ENCODE peak calls at places on chromosomes 12 and 14, in ten cellular contexts. One of them, this sample, is unnamed.

GRCh38 chr12:103495158-103495782 is 498 bp downstream of the C12orf42 start:
- DNase-seq in astrocyte of the spinal cord: no peak
- DNase-seq in stimulated activated CD4-positive, alpha-beta T cell treated with anti-CD3 and anti-CD28 coated beads, Interleukin-2, amount 100 ng/mL, for 48 hours: no peak
- DNase-seq in fibroblast of pulmonary artery: no peak
- DNase-seq in WERI-Rb-1: peak; percentile 85
- DNase-seq in activated T-cell treated with anti-CD3 and anti-CD28 coated beads for 1 hour: peak; percentile 62
- DNase-seq in A549: peak; percentile 36
- DNase-seq in activated effector memory CD4-positive, alpha-beta T cell treated with Interleukin-2 at 50 U/mL for 16 hours: peak; percentile 22
- DNase-seq in NB4: no peak
- DNase-seq in H4: no peak
- DNase-seq in this sample: peak; percentile 75

GRCh38 chr12:65306603-65307501 is 28.4 kb downstream of the MSRB3 start:
- DNase-seq in astrocyte of the spinal cord: peak; percentile 69
- DNase-seq in NB4: peak; percentile 69
- DNase-seq in A549: peak; percentile 25
- DNase-seq in activated T-cell treated with anti-CD3 and anti-CD28 coated beads for 1 hour: no peak
- DNase-seq in stimulated activated CD4-positive, alpha-beta T cell treated with anti-CD3 and anti-CD28 coated beads, Interleukin-2, amount 100 ng/mL, for 48 hours: no peak
- DNase-seq in activated effector memory CD4-positive, alpha-beta T cell treated with Interleukin-2 at 50 U/mL for 16 hours: no peak
- DNase-seq in fibroblast of pulmonary artery: peak; percentile 88
- DNase-seq in WERI-Rb-1: peak; percentile 25
- DNase-seq in H4: peak; percentile 86
- DNase-seq in this sample: peak; percentile 55

GRCh38 chr12:15545329-15545728 is 223.0 kb downstream of the PTPRO start:
- DNase-seq in H4: no peak
- DNase-seq in activated T-cell treated with anti-CD3 and anti-CD28 coated beads for 1 hour: no peak
- DNase-seq in NB4: peak; percentile 33
- DNase-seq in astrocyte of the spinal cord: no peak
- DNase-seq in activated effector memory CD4-positive, alpha-beta T cell treated with Interleukin-2 at 50 U/mL for 16 hours: no peak
- DNase-seq in fibroblast of pulmonary artery: no peak
- DNase-seq in stimulated activated CD4-positive, alpha-beta T cell treated with anti-CD3 and anti-CD28 coated beads, Interleukin-2, amount 100 ng/mL, for 48 hours: no peak
- DNase-seq in WERI-Rb-1: no peak
- DNase-seq in A549: no peak
- DNase-seq in this sample: no peak

GRCh38 chr14:73755434-73756014 is 41.3 kb upstream of the PNMA1 start:
- DNase-seq in stimulated activated CD4-positive, alpha-beta T cell treated with anti-CD3 and anti-CD28 coated beads, Interleukin-2, amount 100 ng/mL, for 48 hours: no peak
- DNase-seq in astrocyte of the spinal cord: no peak
- DNase-seq in WERI-Rb-1: no peak
- DNase-seq in activated T-cell treated with anti-CD3 and anti-CD28 coated beads for 1 hour: no peak
- DNase-seq in fibroblast of pulmonary artery: no peak
- DNase-seq in A549: no peak
- DNase-seq in activated effector memory CD4-positive, alpha-beta T cell treated with Interleukin-2 at 50 U/mL for 16 hours: no peak
- DNase-seq in H4: no peak
- DNase-seq in NB4: no peak
- DNase-seq in this sample: no peak

GRCh38 chr14:34449819-34450541 is 12.1 kb downstream of the SPTSSA start:
- DNase-seq in NB4: no peak
- DNase-seq in A549: no peak
- DNase-seq in H4: no peak
- DNase-seq in fibroblast of pulmonary artery: no peak
- DNase-seq in activated T-cell treated with anti-CD3 and anti-CD28 coated beads for 1 hour: no peak
- DNase-seq in astrocyte of the spinal cord: no peak
- DNase-seq in WERI-Rb-1: no peak
- DNase-seq in stimulated activated CD4-positive, alpha-beta T cell treated with anti-CD3 and anti-CD28 coated beads, Interleukin-2, amount 100 ng/mL, for 48 hours: no peak
- DNase-seq in activated effector memory CD4-positive, alpha-beta T cell treated with Interleukin-2 at 50 U/mL for 16 hours: no peak
- DNase-seq in this sample: no peak

GRCh38 chr14:83733670-83734069 is 1796.3 kb upstream of the FLRT2 start:
- DNase-seq in stimulated activated CD4-positive, alpha-beta T cell treated with anti-CD3 and anti-CD28 coated beads, Interleukin-2, amount 100 ng/mL, for 48 hours: no peak
- DNase-seq in astrocyte of the spinal cord: no peak
- DNase-seq in fibroblast of pulmonary artery: no peak
- DNase-seq in A549: no peak
- DNase-seq in NB4: no peak
- DNase-seq in H4: no peak
- DNase-seq in activated T-cell treated with anti-CD3 and anti-CD28 coated beads for 1 hour: no peak
- DNase-seq in activated effector memory CD4-positive, alpha-beta T cell treated with Interleukin-2 at 50 U/mL for 16 hours: no peak
- DNase-seq in WERI-Rb-1: no peak
- DNase-seq in this sample: peak; percentile 7

GRCh38 chr12:132478845-132479244 is 11.1 kb upstream of the FBRSL1 start:
- DNase-seq in fibroblast of pulmonary artery: no peak
- DNase-seq in activated effector memory CD4-positive, alpha-beta T cell treated with Interleukin-2 at 50 U/mL for 16 hours: no peak
- DNase-seq in WERI-Rb-1: no peak
- DNase-seq in stimulated activated CD4-positive, alpha-beta T cell treated with anti-CD3 and anti-CD28 coated beads, Interleukin-2, amount 100 ng/mL, for 48 hours: no peak
- DNase-seq in astrocyte of the spinal cord: no peak
- DNase-seq in activated T-cell treated with anti-CD3 and anti-CD28 coated beads for 1 hour: no peak
- DNase-seq in H4: no peak
- DNase-seq in A549: no peak
- DNase-seq in NB4: peak; percentile 56
- DNase-seq in this sample: no peak

GRCh38 chr14:96799489-96800056 is 2.4 kb downstream of the VRK1 start:
- DNase-seq in H4: no peak
- DNase-seq in fibroblast of pulmonary artery: no peak
- DNase-seq in activated T-cell treated with anti-CD3 and anti-CD28 coated beads for 1 hour: no peak
- DNase-seq in activated effector memory CD4-positive, alpha-beta T cell treated with Interleukin-2 at 50 U/mL for 16 hours: no peak
- DNase-seq in astrocyte of the spinal cord: no peak
- DNase-seq in A549: no peak
- DNase-seq in NB4: no peak
- DNase-seq in WERI-Rb-1: no peak
- DNase-seq in stimulated activated CD4-positive, alpha-beta T cell treated with anti-CD3 and anti-CD28 coated beads, Interleukin-2, amount 100 ng/mL, for 48 hours: no peak
- DNase-seq in this sample: no peak

GRCh38 chr14:30669594-30669993 is 47.5 kb downstream of the SCFD1 start:
- DNase-seq in activated T-cell treated with anti-CD3 and anti-CD28 coated beads for 1 hour: no peak
- DNase-seq in activated effector memory CD4-positive, alpha-beta T cell treated with Interleukin-2 at 50 U/mL for 16 hours: no peak
- DNase-seq in A549: no peak
- DNase-seq in stimulated activated CD4-positive, alpha-beta T cell treated with anti-CD3 and anti-CD28 coated beads, Interleukin-2, amount 100 ng/mL, for 48 hours: no peak
- DNase-seq in H4: no peak
- DNase-seq in WERI-Rb-1: no peak
- DNase-seq in NB4: no peak
- DNase-seq in fibroblast of pulmonary artery: peak; percentile 32
- DNase-seq in astrocyte of the spinal cord: no peak
- DNase-seq in this sample: no peak

GRCh38 chr14:31897581-31898186 is 179.4 kb upstream of the ARHGAP5 start:
- DNase-seq in WERI-Rb-1: no peak
- DNase-seq in stimulated activated CD4-positive, alpha-beta T cell treated with anti-CD3 and anti-CD28 coated beads, Interleukin-2, amount 100 ng/mL, for 48 hours: no peak
- DNase-seq in activated effector memory CD4-positive, alpha-beta T cell treated with Interleukin-2 at 50 U/mL for 16 hours: no peak
- DNase-seq in activated T-cell treated with anti-CD3 and anti-CD28 coated beads for 1 hour: no peak
- DNase-seq in H4: no peak
- DNase-seq in fibroblast of pulmonary artery: peak; percentile 45
- DNase-seq in NB4: no peak
- DNase-seq in A549: no peak
- DNase-seq in astrocyte of the spinal cord: no peak
- DNase-seq in this sample: no peak

GRCh38 chr12:5614206-5614605 is 182.3 kb downstream of the NTF3 start:
- DNase-seq in astrocyte of the spinal cord: no peak
- DNase-seq in fibroblast of pulmonary artery: no peak
- DNase-seq in NB4: no peak
- DNase-seq in activated T-cell treated with anti-CD3 and anti-CD28 coated beads for 1 hour: no peak
- DNase-seq in stimulated activated CD4-positive, alpha-beta T cell treated with anti-CD3 and anti-CD28 coated beads, Interleukin-2, amount 100 ng/mL, for 48 hours: no peak
- DNase-seq in WERI-Rb-1: no peak
- DNase-seq in A549: no peak
- DNase-seq in activated effector memory CD4-positive, alpha-beta T cell treated with Interleukin-2 at 50 U/mL for 16 hours: no peak
- DNase-seq in H4: no peak
- DNase-seq in this sample: no peak

GRCh38 chr14:26984318-26985177 is 386.7 kb upstream of the NOVA1 start:
- DNase-seq in activated T-cell treated with anti-CD3 and anti-CD28 coated beads for 1 hour: no peak
- DNase-seq in WERI-Rb-1: peak; percentile 66
- DNase-seq in astrocyte of the spinal cord: peak; percentile 73
- DNase-seq in NB4: peak; percentile 57
- DNase-seq in A549: no peak
- DNase-seq in fibroblast of pulmonary artery: peak; percentile 91
- DNase-seq in stimulated activated CD4-positive, alpha-beta T cell treated with anti-CD3 and anti-CD28 coated beads, Interleukin-2, amount 100 ng/mL, for 48 hours: peak; percentile 13
- DNase-seq in activated effector memory CD4-positive, alpha-beta T cell treated with Interleukin-2 at 50 U/mL for 16 hours: no peak
- DNase-seq in H4: peak; percentile 56
- DNase-seq in this sample: peak; percentile 74

GRCh38 chr14:53663709-53664108 is 292.9 kb downstream of the BMP4 start:
- DNase-seq in stimulated activated CD4-positive, alpha-beta T cell treated with anti-CD3 and anti-CD28 coated beads, Interleukin-2, amount 100 ng/mL, for 48 hours: no peak
- DNase-seq in WERI-Rb-1: no peak
- DNase-seq in A549: peak; percentile 6
- DNase-seq in astrocyte of the spinal cord: peak; percentile 33
- DNase-seq in activated effector memory CD4-positive, alpha-beta T cell treated with Interleukin-2 at 50 U/mL for 16 hours: no peak
- DNase-seq in NB4: no peak
- DNase-seq in H4: peak; percentile 18
- DNase-seq in fibroblast of pulmonary artery: peak; percentile 40
- DNase-seq in activated T-cell treated with anti-CD3 and anti-CD28 coated beads for 1 hour: no peak
- DNase-seq in this sample: peak; percentile 89

GRCh38 chr12:123530683-123531082 is 2.8 kb downstream of the RILPL1 start:
- DNase-seq in fibroblast of pulmonary artery: no peak
- DNase-seq in NB4: no peak
- DNase-seq in astrocyte of the spinal cord: no peak
- DNase-seq in WERI-Rb-1: no peak
- DNase-seq in H4: no peak
- DNase-seq in stimulated activated CD4-positive, alpha-beta T cell treated with anti-CD3 and anti-CD28 coated beads, Interleukin-2, amount 100 ng/mL, for 48 hours: no peak
- DNase-seq in activated effector memory CD4-positive, alpha-beta T cell treated with Interleukin-2 at 50 U/mL for 16 hours: no peak
- DNase-seq in activated T-cell treated with anti-CD3 and anti-CD28 coated beads for 1 hour: no peak
- DNase-seq in A549: no peak
- DNase-seq in this sample: no peak

GRCh38 chr14:99682809-99683618 is 1.1 kb upstream of the CYP46A1 start:
- DNase-seq in astrocyte of the spinal cord: peak; percentile 56
- DNase-seq in NB4: peak; percentile 77
- DNase-seq in stimulated activated CD4-positive, alpha-beta T cell treated with anti-CD3 and anti-CD28 coated beads, Interleukin-2, amount 100 ng/mL, for 48 hours: peak; percentile 79
- DNase-seq in WERI-Rb-1: peak; percentile 87
- DNase-seq in H4: peak; percentile 60
- DNase-seq in fibroblast of pulmonary artery: peak; percentile 65
- DNase-seq in activated effector memory CD4-positive, alpha-beta T cell treated with Interleukin-2 at 50 U/mL for 16 hours: peak; percentile 74
- DNase-seq in activated T-cell treated with anti-CD3 and anti-CD28 coated beads for 1 hour: peak; percentile 82
- DNase-seq in A549: peak; percentile 89
- DNase-seq in this sample: peak; percentile 82

GRCh38 chr12:108629824-108630476 is 3.7 kb downstream of the SELPLG start:
- DNase-seq in stimulated activated CD4-positive, alpha-beta T cell treated with anti-CD3 and anti-CD28 coated beads, Interleukin-2, amount 100 ng/mL, for 48 hours: peak; percentile 51
- DNase-seq in NB4: peak; percentile 70
- DNase-seq in fibroblast of pulmonary artery: peak; percentile 79
- DNase-seq in H4: peak; percentile 69
- DNase-seq in activated T-cell treated with anti-CD3 and anti-CD28 coated beads for 1 hour: no peak
- DNase-seq in astrocyte of the spinal cord: peak; percentile 75
- DNase-seq in A549: no peak
- DNase-seq in WERI-Rb-1: peak; percentile 29
- DNase-seq in activated effector memory CD4-positive, alpha-beta T cell treated with Interleukin-2 at 50 U/mL for 16 hours: no peak
- DNase-seq in this sample: peak; percentile 88